ENCODE peak calls at places on chromosome 15, in ten cellular contexts. W is sigmoid colon, F is esophagus muscularis mucosa, V is prostate gland, Y is transverse colon, P is endothelial cell of umbilical vein, U is gastrocnemius medialis, Q is breast epithelium, X is Peyer's patch, I is body of pancreas. R is an unnamed sample.

GRCh38 chr15:68820205-68820588 is 498 bp downstream of the ANP32A start:
- DNase-seq in W (peak; percentile 79), F (no peak), V (peak; percentile 39), Y (peak; percentile 52), P (peak; percentile 39), U (peak; percentile 23), Q (no peak), X (peak; percentile 69), I (peak; percentile 54), R (peak; percentile 46)

GRCh38 chr15:31163769-31164572 is 62.4 kb upstream of the TRPM1 start:
- DNase-seq in W (no peak), F (no peak), V (no peak), Y (no peak), P (no peak), U (no peak), Q (no peak), X (no peak), I (no peak), R (no peak)

GRCh38 chr15:90665288-90666134 is 51.6 kb upstream of the BLM start:
- DNase-seq in W (peak; percentile 83), F (no peak), V (peak; percentile 41), Y (peak; percentile 64), P (peak; percentile 19), U (no peak), Q (peak; percentile 53), X (peak; percentile 81), I (peak; percentile 65), R (peak; percentile 48)

GRCh38 chr15:73264881-73265280 is 103.9 kb downstream of the HCN4 start:
- DNase-seq in W (no peak), F (no peak), V (no peak), Y (no peak), P (no peak), U (no peak), Q (no peak), X (no peak), I (no peak), R (no peak)

GRCh38 chr15:25178835-25179672 is 224.3 kb downstream of the SNRPN start:
- DNase-seq in W (no peak), F (peak; percentile 78), V (peak; percentile 3), Y (peak; percentile 3), P (no peak), U (no peak), Q (peak; percentile 10), X (peak; percentile 15), I (peak; percentile 1), R (peak; percentile 13)

GRCh38 chr15:80199366-80199765 is 46.6 kb downstream of the FAH start:
- DNase-seq in W (no peak), F (no peak), V (no peak), Y (no peak), P (no peak), U (no peak), Q (no peak), X (no peak), I (no peak), R (no peak)

GRCh38 chr15:45276851-45277250 is 24.8 kb downstream of the SLC28A2 start:
- DNase-seq in W (no peak), F (no peak), V (no peak), Y (no peak), P (peak; percentile 3), U (no peak), Q (no peak), X (no peak), I (no peak), R (no peak)

GRCh38 chr15:65311760-65312159 is 7.3 kb downstream of the RNU5B-1 start:
- DNase-seq in W (no peak), F (no peak), V (no peak), Y (no peak), P (no peak), U (no peak), Q (no peak), X (no peak), I (no peak), R (no peak)

DNA sequence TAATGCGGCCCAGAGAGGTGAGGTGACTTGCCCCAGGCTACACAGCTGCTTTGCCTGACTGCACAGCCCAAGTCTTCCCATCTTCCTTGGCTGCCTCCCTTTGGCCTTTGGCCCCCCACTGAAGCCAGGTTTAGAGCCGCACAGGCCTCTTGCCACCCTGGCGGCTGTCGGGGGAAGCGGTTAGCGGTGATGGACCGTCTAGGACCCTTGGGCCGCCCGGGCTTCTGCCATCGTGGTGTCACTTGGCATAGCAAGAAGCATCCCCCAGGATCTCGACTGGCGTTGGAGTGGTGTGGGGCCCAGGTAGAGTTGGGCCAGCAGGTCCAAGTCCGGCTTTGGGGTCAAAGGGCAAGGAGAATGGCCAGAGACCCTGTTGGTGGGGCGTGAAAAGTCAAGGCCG is 61.0 kb downstream of the LINGO1 start:
- DNase-seq in W (no peak), F (no peak), V (no peak), Y (no peak), P (no peak), U (no peak), Q (no peak), X (no peak), I (no peak), R (no peak)
- TF ChIP-seq POLR2A in W (no peak), F (no peak), V (no peak), Y (no peak), P (no peak), U (no peak), Q (no peak), X (no peak), I (no peak), R (no peak)

GRCh38 chr15:99704444-99704838 is 28.8 kb downstream of the LYSMD4 start:
- DNase-seq in W (no peak), F (no peak), V (peak; percentile 76), Y (no peak), P (peak; percentile 92), U (peak; percentile 44), Q (no peak), X (no peak), I (peak; percentile 79), R (no peak)

GRCh38 chr15:99702895-99703602 is 30.2 kb downstream of the LYSMD4 start:
- DNase-seq in W (no peak), F (no peak), V (no peak), Y (no peak), P (no peak), U (no peak), Q (no peak), X (no peak), I (no peak), R (no peak)

GRCh38 chr15:99707481-99708270 is 25.6 kb downstream of the LYSMD4 start:
- DNase-seq in W (no peak), F (no peak), V (no peak), Y (no peak), P (peak; percentile 28), U (no peak), Q (no peak), X (no peak), I (no peak), R (no peak)

GRCh38 chr15:99706557-99707303 is 26.5 kb downstream of the LYSMD4 start:
- DNase-seq in W (no peak), F (no peak), V (no peak), Y (no peak), P (no peak), U (no peak), Q (no peak), X (no peak), I (no peak), R (no peak)

DNA sequence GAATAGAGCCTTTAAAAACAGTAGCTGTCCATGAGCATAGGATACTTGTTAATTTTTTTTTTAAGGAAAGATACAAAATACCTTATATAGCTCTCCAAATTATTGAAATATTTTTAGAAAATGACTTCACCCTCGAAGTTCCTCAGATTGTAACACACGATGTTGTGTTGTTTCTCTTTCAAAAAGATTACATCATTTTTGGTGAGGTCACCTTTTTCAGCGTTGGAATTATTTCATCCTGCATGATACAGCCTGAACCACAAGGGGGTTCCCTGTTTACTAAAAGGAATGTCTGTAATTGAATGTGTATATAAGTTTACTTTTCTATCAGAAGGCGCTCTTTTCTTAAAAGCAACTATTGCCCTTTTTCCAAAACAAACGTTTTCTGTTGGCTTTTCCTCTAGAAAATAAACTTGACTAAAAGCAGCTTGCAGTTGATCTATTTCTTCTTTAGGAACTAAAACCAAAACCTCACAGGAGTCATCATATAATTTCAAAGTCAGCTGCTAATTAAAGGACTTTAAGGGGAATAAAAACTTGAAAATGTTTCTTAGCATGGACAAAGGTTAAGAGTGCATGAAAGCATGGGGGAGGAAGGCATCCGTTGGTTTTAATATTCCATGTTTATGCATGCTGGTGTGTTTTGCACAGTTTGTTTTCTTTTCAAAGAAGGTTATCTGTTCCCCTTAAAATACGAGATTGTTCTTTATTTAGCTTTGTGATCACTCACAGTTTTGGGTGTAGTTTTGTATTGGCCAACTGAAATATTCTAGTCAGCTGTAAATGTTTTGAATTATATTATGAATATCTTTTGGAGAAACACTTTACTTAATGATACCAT is 29.4 kb downstream of the LYSMD4 start:
- DNase-seq in W (no peak), F (no peak), V (no peak), Y (no peak), P (peak; percentile 96), U (no peak), Q (no peak), X (no peak), I (peak; percentile 75), R (no peak)
- H3K4me3 ChIP-seq in W (no peak overlapping the region), F (no peak overlapping the region), V (no peak overlapping the region), Y (no peak overlapping the region), P (no peak overlapping the region), U (no peak overlapping the region), Q (no peak overlapping the region), X (no peak overlapping the region), I (no peak overlapping the region), R (no peak overlapping the region)

DNA sequence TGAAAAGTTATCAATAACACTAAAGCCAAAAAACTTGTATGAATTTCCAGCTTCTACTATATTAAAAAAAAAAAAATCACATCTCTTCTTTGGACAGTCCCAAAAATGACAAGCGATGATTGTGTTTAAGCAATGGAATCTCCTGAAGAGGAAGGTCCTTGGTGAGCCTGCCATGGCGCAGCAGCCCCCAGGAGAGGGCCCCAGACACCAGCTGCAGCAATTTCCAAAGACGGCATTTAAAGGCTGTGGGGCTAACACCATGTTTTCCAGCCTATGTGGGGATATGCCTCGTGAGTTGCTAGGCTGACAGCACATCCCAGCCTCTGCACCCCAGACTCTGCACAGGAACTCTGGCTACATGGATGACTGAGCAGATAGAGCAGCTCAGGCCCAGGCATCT is 14.7 kb downstream of the SKIC8 start:
- DNase-seq in W (no peak), F (no peak), V (no peak), Y (no peak), P (no peak), U (no peak), Q (no peak), X (no peak), I (no peak), R (no peak)
- H3K36me3 ChIP-seq in W (peaks cover 34% of the 10 kb centered on the region), F (peaks cover 93% of the 10 kb centered on the region), V (no peaks in the 10 kb centered on the region), Y (peaks cover 27% of the 10 kb centered on the region), P (peaks cover 22% of the 10 kb centered on the region), U (peaks cover 97% of the 10 kb centered on the region), Q (no peaks in the 10 kb centered on the region), X (no peaks in the 10 kb centered on the region), I (peaks cover 15% of the 10 kb centered on the region), R (peaks cover 100% of the 10 kb centered on the region)

DNA sequence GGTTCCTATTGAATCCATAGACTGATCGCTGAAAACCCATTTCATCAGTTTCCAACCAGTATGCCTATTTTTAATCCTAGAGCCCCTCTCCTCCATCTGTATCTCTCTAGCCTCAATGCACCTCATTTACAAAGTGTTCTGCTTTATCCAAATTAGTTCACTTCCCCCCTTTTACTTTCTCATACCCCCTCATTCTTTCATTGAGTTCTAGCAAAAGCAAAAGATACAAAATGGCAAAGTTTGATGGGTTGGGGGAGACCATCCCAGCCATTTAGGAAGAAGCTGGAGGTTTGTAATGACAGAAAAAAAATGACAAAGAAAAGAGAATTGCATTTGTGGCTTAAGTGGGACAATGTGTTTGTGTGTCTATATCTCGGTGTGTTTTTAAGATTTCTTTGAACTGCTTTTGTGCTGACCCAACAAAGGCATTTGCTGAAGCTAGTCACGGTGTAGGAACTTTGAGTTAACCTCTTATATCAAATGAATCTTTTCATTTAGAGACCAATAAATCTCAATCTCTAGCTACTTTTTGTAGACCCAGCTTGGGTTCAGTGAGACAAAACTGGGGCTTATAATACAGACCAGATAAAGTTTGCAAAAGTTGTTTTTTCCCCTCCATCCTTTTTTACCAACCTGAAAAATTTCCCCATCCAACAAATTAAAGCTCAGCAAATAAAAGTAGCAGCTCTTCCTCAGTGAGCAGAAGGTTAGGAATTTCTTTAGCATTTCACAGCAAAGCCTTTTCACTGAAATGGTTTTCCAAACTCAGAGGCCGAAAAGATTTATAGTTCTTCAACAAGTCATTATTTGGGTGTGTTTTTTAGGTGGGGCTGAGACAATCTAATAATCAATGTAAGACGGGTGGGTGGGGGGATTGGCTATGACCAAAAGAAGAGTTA is 18.8 kb downstream of the NR2F2 start:
- DNase-seq in W (no peak), F (no peak), V (no peak), Y (no peak), P (peak; percentile 70), U (no peak), Q (no peak), X (no peak), I (no peak), R (no peak)
- TF ChIP-seq POLR2A in W (no peak), F (no peak), V (no peak), Y (no peak), P (no peak), U (no peak), Q (no peak), X (no peak), I (no peak), R (no peak)

R was measured in stomach.